ENCODE peak calls at places on chromosome 20, in four cellular contexts. C is WERI-Rb-1, D is aorta, J is GM23338. P is an unnamed sample.

GRCh38 chr20:34703573-34704176 is 469 bp upstream of the TP53INP2 start:
- DNase-seq in C (no peak), D (peak; percentile 62), J (peak; percentile 55), P (peak; percentile 86)

GRCh38 chr20:3823881-3824280 is 3.5 kb downstream of the AP5S1 start:
- DNase-seq in C (no peak), D (no peak), J (no peak), P (no peak)

GRCh38 chr20:53972179-53972578 is 98.2 kb downstream of the BCAS1 start:
- DNase-seq in C (no peak), D (no peak), J (peak; percentile 33), P (no peak)

GRCh38 chr20:5731753-5732366 is 18.3 kb upstream of the SHLD1 start:
- DNase-seq in C (no peak), D (no peak), J (no peak), P (no peak)

GRCh38 chr20:58976095-58976730 is 4.8 kb upstream of the NELFCD start:
- DNase-seq in C (no peak), D (no peak), J (no peak), P (peak; percentile 5)

GRCh38 chr20:9359561-9360308 is 154.7 kb upstream of the LAMP5 start:
- DNase-seq in C (peak; percentile 23), D (peak; percentile 51), J (peak; percentile 64), P (peak; percentile 80)

GRCh38 chr20:33783256-33783655 is 27.9 kb upstream of the CHMP4B start:
- DNase-seq in C (no peak), D (no peak), J (no peak), P (no peak)

GRCh38 chr20:25276533-25277050 is 28.7 kb downstream of the PYGB start:
- DNase-seq in C (peak; percentile 2), D (peak; percentile 37), J (no peak), P (no peak)

GRCh38 chr20:63737940-63738686 is 1.5 kb upstream of the SLC2A4RG start:
- DNase-seq in C (no peak), D (peak; percentile 58), J (peak; percentile 38), P (no peak)

GRCh38 chr20:63696311-63696627 is 183 bp upstream of the TNFRSF6B start:
- DNase-seq in C (no peak), D (peak; percentile 63), J (peak; percentile 82), P (no peak)

GRCh38 chr20:34579191-34579661 is 20.7 kb downstream of the MAP1LC3A start:
- DNase-seq in C (peak; percentile 42), D (peak; percentile 71), J (no peak), P (peak; percentile 82)

GRCh38 chr20:25308671-25309394 is 60.9 kb downstream of the PYGB start:
- DNase-seq in C (no peak), D (peak; percentile 50), J (no peak), P (peak; percentile 91)

GRCh38 chr20:25247100-25247665 is 702 bp upstream of the PYGB start:
- DNase-seq in C (peak; percentile 88), D (peak; percentile 81), J (peak; percentile 81), P (peak; percentile 86)

GRCh38 chr20:5703542-5704215 is 46.5 kb upstream of the SHLD1 start:
- DNase-seq in C (no peak), D (no peak), J (no peak), P (no peak)

GRCh38 chr20:39961667-39962066 is 727.4 kb downstream of the MAFB start:
- DNase-seq in C (no peak), D (no peak), J (peak; percentile 17), P (no peak)

GRCh38 chr20:49575551-49576060 is 7.7 kb upstream of the PTGIS start:
- DNase-seq in C (no peak), D (no peak), J (no peak), P (no peak)

GRCh38 chr20:59647271-59647670 is 42.9 kb downstream of the PHACTR3 start:
- DNase-seq in C (no peak), D (no peak), J (no peak), P (no peak)

GRCh38 chr20:4773736-4774135 is 52.0 kb downstream of the PRND start:
- DNase-seq in C (no peak), D (no peak), J (no peak), P (no peak)

GRCh38 chr20:15146948-15147347 is 809.5 kb upstream of the FLRT3 start:
- DNase-seq in C (no peak), D (no peak), J (peak; percentile 4), P (no peak)

GRCh38 chr20:56429496-56429895 is 17.4 kb downstream of the CASS4 start:
- DNase-seq in C (no peak), D (no peak), J (no peak), P (peak; percentile 52)

GRCh38 chr20:59820204-59821041 is 113.0 kb downstream of the SYCP2 start:
- DNase-seq in C (no peak), D (no peak), J (no peak), P (no peak)

GRCh38 chr20:23106271-23106851 is 20.2 kb upstream of the CD93 start:
- DNase-seq in C (no peak), D (no peak), J (peak; percentile 32), P (peak; percentile 86)

GRCh38 chr20:54085425-54085824 is 15.0 kb upstream of the BCAS1 start:
- DNase-seq in C (no peak), D (no peak), J (no peak), P (no peak)

GRCh38 chr20:38450412-38450975 is 15.4 kb upstream of the SNHG17 start:
- DNase-seq in C (no peak), D (no peak), J (no peak), P (no peak)

GRCh38 chr20:38454556-38455473 is 17.8 kb upstream of the RALGAPB start:
- DNase-seq in C (no peak), D (no peak), J (no peak), P (no peak)

GRCh38 chr20:38453941-38454340 is 18.7 kb upstream of the RALGAPB start:
- DNase-seq in C (peak; percentile 25), D (no peak), J (no peak), P (no peak)

GRCh38 chr20:38449046-38449445 is 13.9 kb upstream of the SNHG17 start:
- DNase-seq in C (no peak), D (no peak), J (no peak), P (no peak)

GRCh38 chr20:38452880-38453624 is 17.9 kb upstream of the SNHG17 start:
- DNase-seq in C (no peak), D (no peak), J (no peak), P (peak; percentile 69)
- H3K27ac ChIP-seq in C (no peak overlapping the region), D (no peak overlapping the region), J (no peak overlapping the region), P (peak overlapping the region; percentile 54)

DNA sequence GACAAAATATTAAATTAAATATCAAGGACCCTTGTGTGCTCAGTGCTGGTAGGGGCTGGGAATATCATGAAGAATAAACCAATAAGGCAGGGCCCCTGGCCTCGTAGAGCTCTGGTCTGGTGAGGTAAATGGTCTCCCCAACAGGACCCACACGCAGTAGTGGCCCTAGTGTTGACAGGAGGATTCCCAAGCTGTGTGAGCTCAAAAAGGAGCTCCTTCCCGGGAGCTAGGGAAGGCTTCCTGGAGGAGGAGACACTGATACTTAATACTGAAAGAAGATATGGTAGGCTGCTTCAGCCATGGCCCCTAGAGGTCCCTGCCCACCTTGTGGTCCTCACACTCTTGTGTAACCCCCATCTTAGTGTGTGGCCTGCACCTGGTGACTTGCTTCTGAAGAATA is 209.1 kb downstream of the NFATC2 start:
- DNase-seq in C (no peak), D (no peak), J (no peak), P (no peak)
- H3K27ac ChIP-seq in C (no peak overlapping the region), D (no peak overlapping the region), J (no peak overlapping the region), P (no peak overlapping the region)

DNA sequence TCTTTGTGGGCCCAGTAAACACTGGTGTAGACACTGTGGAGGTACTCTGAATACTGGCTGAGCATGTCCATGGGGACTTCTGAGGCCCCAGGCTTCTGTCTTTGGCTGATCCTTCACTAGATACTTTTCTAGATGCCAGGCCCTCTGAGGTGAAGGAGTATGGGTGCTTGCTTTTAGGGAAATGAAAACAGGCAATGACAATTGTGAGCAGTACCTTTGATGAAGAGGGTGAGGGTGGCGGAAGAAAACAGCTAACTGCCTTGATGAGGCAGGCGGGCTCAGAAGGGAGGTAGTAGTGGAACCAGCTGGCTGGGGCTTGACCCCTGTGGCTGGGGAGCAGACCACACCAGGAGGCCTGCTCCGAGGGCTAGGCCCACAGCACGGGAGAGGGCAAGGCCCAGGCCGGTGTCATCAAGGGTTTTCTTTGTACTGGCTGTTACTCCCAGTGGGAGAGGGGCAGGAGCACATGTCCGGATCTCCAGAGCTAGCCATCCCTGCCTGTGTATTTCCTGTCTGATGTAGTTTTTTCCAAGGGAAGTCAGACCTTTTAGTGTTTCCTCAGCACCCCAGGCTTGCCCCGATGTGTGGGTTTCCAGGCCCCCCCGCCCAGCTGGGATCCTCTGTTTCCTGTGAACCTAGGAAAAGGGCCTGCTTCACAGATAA is 3.9 kb downstream of the PLCG1 start:
- DNase-seq in C (no peak), D (no peak), J (no peak), P (peak; percentile 90)
- H3K27ac ChIP-seq in C (no peak overlapping the region), D (peak overlapping the region; percentile 0), J (no peak overlapping the region), P (peak overlapping the region; percentile 28)

DNA sequence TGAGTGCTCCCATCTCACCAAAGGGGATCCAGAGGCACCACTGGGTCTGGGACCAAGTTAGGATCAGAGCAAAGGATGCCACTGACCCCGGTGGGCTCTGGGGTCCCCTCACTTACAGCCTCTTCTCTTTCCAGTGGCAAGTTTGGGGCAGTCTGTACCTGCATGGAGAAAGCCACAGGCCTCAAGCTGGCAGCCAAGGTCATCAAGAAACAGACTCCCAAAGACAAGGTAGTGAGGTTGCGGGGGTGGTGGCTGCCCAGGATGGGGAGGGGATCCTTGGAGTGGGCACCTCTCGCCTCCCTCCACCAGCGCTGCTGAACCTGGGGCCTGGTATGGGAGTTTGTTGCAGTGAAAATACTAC is 4.9 kb downstream of the MYLK2 start:
- DNase-seq in C (no peak), D (no peak), J (no peak), P (no peak)
- H3K27ac ChIP-seq in C (no peak overlapping the region), D (no peak overlapping the region), J (no peak overlapping the region), P (no peak overlapping the region)

DNA sequence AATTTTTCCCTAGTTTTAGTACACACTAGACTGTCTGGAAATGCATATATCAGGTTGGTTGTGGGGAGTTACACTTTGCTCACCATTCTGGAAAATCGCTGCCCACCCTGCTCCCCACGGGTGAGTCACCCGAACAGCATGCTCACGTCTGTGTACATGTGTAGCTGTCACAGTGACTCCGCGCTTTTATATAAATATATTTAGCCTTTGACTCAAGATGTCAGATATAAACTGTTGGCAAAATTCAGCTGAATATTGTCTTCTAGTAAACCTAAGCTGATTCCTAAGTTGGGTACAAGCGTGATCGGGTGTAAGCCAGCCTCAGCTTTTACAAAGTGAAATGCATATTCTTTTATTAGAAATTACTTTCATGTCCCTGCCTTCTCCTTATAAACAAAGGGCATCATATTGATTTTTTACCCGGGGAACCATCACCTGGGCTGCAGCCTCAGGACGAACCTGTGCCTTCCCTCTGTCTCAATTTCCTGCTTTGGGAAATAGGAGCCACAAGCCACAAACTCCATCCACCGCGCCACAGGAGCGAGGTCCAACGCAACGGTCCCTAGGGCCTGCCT is 4.3 kb downstream of the SDCBP2 start:
- DNase-seq in C (no peak), D (no peak), J (no peak), P (peak; percentile 93)
- H3K27ac ChIP-seq in C (no peak overlapping the region), D (no peak overlapping the region), J (no peak overlapping the region), P (peak overlapping the region; percentile 18)

DNA sequence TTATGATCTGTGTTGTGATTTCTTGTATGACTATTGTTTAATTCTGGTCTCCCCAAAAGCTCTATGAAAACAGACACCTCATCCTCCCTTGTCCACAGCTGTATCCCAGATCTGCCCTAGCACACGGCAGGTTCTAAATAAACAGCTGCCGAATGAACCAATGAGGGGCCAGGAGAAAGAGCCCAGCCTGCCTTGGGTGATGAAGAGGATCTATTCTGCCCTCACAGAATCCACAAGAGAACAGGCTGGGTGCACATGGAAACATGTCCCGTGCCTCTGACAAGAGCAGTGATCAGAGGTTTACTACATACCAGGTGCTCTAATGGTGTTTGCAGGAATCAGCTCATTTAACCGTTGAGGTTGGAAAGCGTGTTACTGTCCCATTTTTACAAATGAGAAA is 15.6 kb upstream of the TLDC2 start:
- DNase-seq in C (no peak), D (no peak), J (no peak), P (no peak)
- H3K27ac ChIP-seq in C (no peak overlapping the region), D (no peak overlapping the region), J (no peak overlapping the region), P (no peak overlapping the region)